ENCODE peak calls at places on chromosomes 12 and 14, in four cellular contexts. R is cardiac muscle cell, W is mucosa of descending colon, J is heart left ventricle. I is an unnamed sample.

GRCh38 chr12:56028511-56029165 is 7.8 kb downstream of the IKZF4 start:
- DNase-seq in R (no peak), J (no peak), W (no peak), I (no peak)

GRCh38 chr14:53536446-53536845 is 383.3 kb upstream of the DDHD1 start:
- DNase-seq in J (no peak), R (no peak), W (no peak), I (no peak)

GRCh38 chr14:36553650-36554260 is 28.7 kb downstream of the NKX2-8 start:
- DNase-seq in R (peak; percentile 68), J (no peak), W (no peak), I (no peak)

GRCh38 chr12:124518051-124518932 is 49.1 kb downstream of the NCOR2 start:
- DNase-seq in R (peak; percentile 95), J (peak; percentile 99), W (peak; percentile 94), I (no peak)

GRCh38 chr12:92827836-92828431 is 101.2 kb downstream of the EEA1 start:
- DNase-seq in R (peak; percentile 51), J (no peak), W (no peak), I (peak; percentile 24)

GRCh38 chr12:51926718-51927117 is 19.4 kb downstream of the ACVRL1 start:
- DNase-seq in W (no peak), J (no peak), R (peak; percentile 36), I (peak; percentile 47)

GRCh38 chr12:98182791-98183190 is 332.6 kb upstream of the TMPO start:
- DNase-seq in R (no peak), J (no peak), W (no peak), I (no peak)

GRCh38 chr12:46608431-46609280 is 217.1 kb downstream of the SLC38A4 start:
- DNase-seq in R (no peak), J (no peak), W (no peak), I (no peak)

GRCh38 chr12:27618836-27619235 is 77.4 kb upstream of the REP15 start:
- DNase-seq in R (no peak), J (no peak), W (no peak), I (no peak)

DNA sequence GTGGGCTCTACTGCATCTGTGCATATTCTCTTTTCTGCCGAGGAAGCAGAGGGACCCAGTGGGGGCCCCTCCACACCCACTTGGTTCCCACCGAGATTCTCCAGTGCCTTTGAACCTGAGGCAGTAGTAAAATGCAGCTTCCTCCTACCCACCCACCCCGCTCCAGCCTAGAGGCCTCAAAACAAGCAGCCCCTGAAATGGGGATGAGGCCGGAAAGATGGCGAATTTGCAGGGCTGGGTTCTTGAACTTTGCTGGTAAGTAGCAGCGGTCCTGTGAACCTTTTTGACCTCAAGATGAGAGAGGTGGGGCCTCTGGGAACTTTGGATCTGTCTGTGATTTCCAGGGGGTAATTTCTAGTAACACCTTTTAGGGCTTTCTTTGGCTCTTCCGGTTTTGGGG is 15.4 kb downstream of the PLEKHG3 start:
- DNase-seq in R (no peak), J (no peak), W (no peak), I (no peak)
- H3K4me1 ChIP-seq in R (peaks cover 36% of the 10 kb centered on the region), J (peaks cover 69% of the 10 kb centered on the region), W (peaks cover 83% of the 10 kb centered on the region), I (peaks cover 30% of the 10 kb centered on the region)

GRCh38 chr12:6962285-6963015 is 8.0 kb downstream of the PHB2 start:
- DNase-seq in R (peak; percentile 9), J (peak; percentile 22), W (peak; percentile 91), I (no peak)

GRCh38 chr12:6963741-6964446 is 6.6 kb downstream of the PHB2 start:
- DNase-seq in W (peak; percentile 77), R (no peak), J (peak; percentile 20), I (peak; percentile 48)

GRCh38 chr12:6964605-6965025 is 5.8 kb downstream of the PHB2 start:
- DNase-seq in W (peak; percentile 68), R (no peak), J (peak; percentile 20), I (no peak)

GRCh38 chr12:6961695-6962284 is 8.7 kb downstream of the PHB2 start:
- DNase-seq in R (peak; percentile 83), J (peak; percentile 61), W (peak; percentile 91), I (no peak)

GRCh38 chr12:6963016-6963731 is 7.3 kb downstream of the PHB2 start:
- DNase-seq in J (no peak), R (no peak), W (peak; percentile 96), I (no peak)
- H3K4me1 ChIP-seq in J (peaks cover 42% of the 10 kb centered on the region), R (peaks cover 13% of the 10 kb centered on the region), W (peaks cover 30% of the 10 kb centered on the region), I (peaks cover 58% of the 10 kb centered on the region)

GRCh38 chr12:109115404-109115757 is 1.0 kb upstream of the ACACB start:
- DNase-seq in R (no peak), J (no peak), W (no peak), I (no peak)
- H3K4me1 ChIP-seq in R (peaks cover 77% of the 10 kb centered on the region), J (peaks cover 86% of the 10 kb centered on the region), W (peaks cover 33% of the 10 kb centered on the region), I (peaks cover 7% of the 10 kb centered on the region)

GRCh38 chr12:575129-575502 is 88.1 kb downstream of the NINJ2 start:
- DNase-seq in J (peak; percentile 20), W (no peak), R (no peak), I (no peak)
- H3K4me1 ChIP-seq in J (peaks cover 59% of the 10 kb centered on the region), W (peaks cover 15% of the 10 kb centered on the region), R (peaks cover 23% of the 10 kb centered on the region), I (peaks cover 7% of the 10 kb centered on the region)

DNA sequence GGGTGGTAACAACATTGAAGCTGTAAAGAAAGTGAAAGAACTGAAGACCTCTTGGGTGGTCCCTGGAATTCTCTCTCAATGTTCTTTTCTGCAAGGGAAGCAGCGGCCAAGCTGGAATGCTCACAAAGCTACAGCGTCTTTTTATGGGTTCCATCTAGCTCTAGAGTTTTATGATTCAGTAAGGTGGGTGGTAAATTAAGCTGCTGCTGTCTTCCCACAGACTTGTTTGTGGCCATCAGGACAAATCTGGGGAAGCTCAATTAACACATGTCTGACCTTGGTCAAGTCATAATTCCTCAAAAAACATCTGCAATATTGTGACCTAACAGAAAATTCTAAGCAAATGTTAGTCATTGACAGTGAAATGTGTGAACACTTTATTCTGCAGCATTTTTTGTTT is 139.1 kb downstream of the MED13L start:
- DNase-seq in R (no peak), W (no peak), J (no peak), I (no peak)
- H3K4me1 ChIP-seq in R (peaks cover 45% of the 10 kb centered on the region), W (peaks cover 26% of the 10 kb centered on the region), J (peaks cover 50% of the 10 kb centered on the region), I (peaks cover 16% of the 10 kb centered on the region)

DNA sequence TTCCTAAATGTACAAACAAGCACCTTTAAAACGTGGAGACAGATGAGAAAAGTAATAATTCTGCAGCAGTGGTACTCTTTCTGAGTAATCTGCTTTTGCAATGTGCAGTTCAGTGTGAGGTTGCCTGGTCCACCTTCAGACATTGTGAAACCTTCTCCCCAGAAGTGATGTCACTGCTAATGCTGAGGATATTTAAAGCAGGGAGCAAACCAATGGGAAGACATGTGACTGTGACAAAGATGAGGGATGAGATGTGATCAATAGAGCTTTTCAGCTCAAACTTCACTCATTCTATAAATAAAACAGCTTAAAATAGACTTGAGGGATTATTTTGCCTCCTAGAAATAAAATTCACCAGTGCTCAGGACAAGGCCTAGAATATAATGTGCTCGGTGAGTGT is 9.2 kb downstream of the SLC7A8 start:
- DNase-seq in W (no peak), R (no peak), J (no peak), I (no peak)
- H3K4me1 ChIP-seq in W (peaks cover 6% of the 10 kb centered on the region), R (peaks cover 12% of the 10 kb centered on the region), J (no peaks in the 10 kb centered on the region), I (peaks cover 42% of the 10 kb centered on the region)

GRCh38 chr14:24887623-24888304 is 162.2 kb downstream of the STXBP6 start:
- DNase-seq in J (no peak), W (no peak), R (no peak), I (no peak)

GRCh38 chr14:24890716-24891115 is 159.2 kb downstream of the STXBP6 start:
- DNase-seq in J (no peak), R (no peak), W (no peak), I (no peak)

GRCh38 chr14:24891987-24892729 is 157.8 kb downstream of the STXBP6 start:
- DNase-seq in W (no peak), J (no peak), R (no peak), I (no peak)

GRCh38 chr14:24888532-24888931 is 161.4 kb downstream of the STXBP6 start:
- DNase-seq in J (no peak), W (no peak), R (no peak), I (no peak)

GRCh38 chr14:24889843-24890242 is 160.1 kb downstream of the STXBP6 start:
- DNase-seq in W (no peak), J (no peak), R (no peak), I (no peak)
- H3K4me1 ChIP-seq in W (no peaks in the 10 kb centered on the region), J (peaks cover 2% of the 10 kb centered on the region), R (no peaks in the 10 kb centered on the region), I (no peaks in the 10 kb centered on the region)